ENCODE peak calls at places on chromosomes 5 and 9, in seven cellular contexts. Z is NCI-H345; F is CD4-positive, CD25-positive, alpha-beta regulatory T cell; C is dorsolateral prefrontal cortex; I is NCI-H187; R is NCI-H748 treated with DMSO at 0.1 percent for 48 hours; N is PC-3. L is an unnamed sample.

GRCh38 chr9:131275332-131276106 is 791 bp downstream of the FAM78A start:
- DNase-seq in Z (no peak), F (peak), C (no peak), I (no peak), R (no peak), N (no peak), L (no peak)

GRCh38 chr9:94945191-94946144 is 219.0 kb downstream of the AOPEP start:
- DNase-seq in Z (no peak), F (no peak), C (peak), I (no peak), R (no peak), N (peak), L (no peak)

GRCh38 chr5:172162348-172162747 is 25.7 kb downstream of the STK10 start:
- DNase-seq in Z (no peak), F (no peak), C (no peak), I (no peak), R (no peak), N (peak), L (no peak)

GRCh38 chr5:64775288-64775687 is 6.6 kb downstream of the CWC27 start:
- DNase-seq in Z (no peak), F (no peak), C (no peak), I (no peak), R (no peak), N (no peak), L (no peak)

GRCh38 chr9:130927995-130928900 is 10.8 kb downstream of the FIBCD1 start:
- DNase-seq in Z (peak), F (no peak), C (no peak), I (no peak), R (no peak), N (peak), L (peak)

GRCh38 chr5:14720236-14720923 is 55.9 kb downstream of the OTULIN start:
- DNase-seq in Z (no peak), F (peak), C (no peak), I (no peak), R (no peak), N (peak), L (no peak)

GRCh38 chr5:73540192-73540591 is 25.2 kb downstream of the ANKRA2 start:
- DNase-seq in Z (no peak), F (no peak), C (no peak), I (no peak), R (no peak), N (peak), L (peak)

GRCh38 chr5:91182763-91183162 is 200.4 kb downstream of the ARRDC3 start:
- DNase-seq in Z (no peak), F (peak), C (no peak), I (no peak), R (no peak), N (no peak), L (no peak)

GRCh38 chr9:88462191-88462590 is 72.8 kb upstream of the NXNL2 start:
- DNase-seq in Z (no peak), F (no peak), C (no peak), I (no peak), R (no peak), N (peak), L (no peak)

GRCh38 chr5:132996307-132996706 is 30.0 kb downstream of the ZCCHC10 start:
- DNase-seq in Z (no peak), F (no peak), C (no peak), I (no peak), R (no peak), N (no peak), L (no peak)

GRCh38 chr9:128027166-128027539 is 40.0 kb downstream of the NAIF1 start:
- DNase-seq in Z (no peak), F (peak), C (no peak), I (no peak), R (no peak), N (no peak), L (no peak)

GRCh38 chr5:5331838-5332237 is 90.6 kb upstream of the ICE1 start:
- DNase-seq in Z (peak), F (no peak), C (no peak), I (no peak), R (no peak), N (no peak), L (no peak)

GRCh38 chr9:6049798-6050197 is 34.4 kb upstream of the RANBP6 start:
- DNase-seq in Z (no peak), F (peak), C (no peak), I (no peak), R (no peak), N (peak), L (peak)

GRCh38 chr9:108383801-108384200 is 472.0 kb downstream of the ACTL7B start:
- DNase-seq in Z (no peak), F (no peak), C (no peak), I (no peak), R (no peak), N (peak), L (no peak)

GRCh38 chr5:151770383-151771258 is 1.1 kb upstream of the G3BP1 start:
- DNase-seq in Z (peak), F (no peak), C (peak), I (no peak), R (peak), N (no peak), L (peak)

GRCh38 chr5:14208071-14209021 is 65.2 kb downstream of the TRIO start:
- DNase-seq in Z (no peak), F (peak), C (no peak), I (no peak), R (no peak), N (peak), L (no peak)

GRCh38 chr5:152560508-152561137 is 155.5 kb upstream of the NMUR2 start:
- DNase-seq in Z (peak), F (peak), C (peak), I (peak), R (peak), N (peak), L (peak)

GRCh38 chr9:131310833-131311554 is 21.5 kb downstream of the PLPP7 start:
- DNase-seq in Z (no peak), F (peak), C (no peak), I (no peak), R (no peak), N (peak), L (no peak)

GRCh38 chr5:41252036-41252435 is 38.7 kb upstream of the C6 start:
- DNase-seq in Z (no peak), F (no peak), C (no peak), I (no peak), R (no peak), N (peak), L (no peak)

GRCh38 chr5:1128977-1129724 is 17.3 kb upstream of the SLC12A7 start:
- DNase-seq in Z (no peak), F (no peak), C (no peak), I (no peak), R (no peak), N (no peak), L (no peak)

GRCh38 chr5:84863020-84863419 is 478.3 kb upstream of the EDIL3 start:
- DNase-seq in Z (no peak), F (no peak), C (no peak), I (no peak), R (no peak), N (no peak), L (no peak)

GRCh38 chr5:19927919-19928318 is 60.1 kb downstream of the CDH18 start:
- DNase-seq in Z (peak), F (no peak), C (no peak), I (no peak), R (peak), N (no peak), L (no peak)

GRCh38 chr9:82553654-82554366 is 509.1 kb downstream of the RASEF start:
- DNase-seq in Z (no peak), F (no peak), C (no peak), I (no peak), R (no peak), N (peak), L (no peak)

GRCh38 chr5:64766105-64766504 is 2.4 kb downstream of the SREK1IP1 start:
- DNase-seq in Z (no peak), F (peak), C (no peak), I (no peak), R (no peak), N (peak), L (peak)

GRCh38 chr5:139214646-139215045 is 16.5 kb upstream of the SIL1 start:
- DNase-seq in Z (no peak), F (no peak), C (no peak), I (no peak), R (no peak), N (no peak), L (no peak)

GRCh38 chr9:32395483-32396216 is 11.2 kb downstream of the ACO1 start:
- DNase-seq in Z (no peak), F (no peak), C (no peak), I (no peak), R (no peak), N (peak), L (peak)

GRCh38 chr9:134852906-134853654 is 27.5 kb upstream of the FCN2 start:
- DNase-seq in Z (no peak), F (no peak), C (no peak), I (no peak), R (no peak), N (no peak), L (no peak)

GRCh38 chr5:36692791-36693763 is 86.7 kb downstream of the SLC1A3 start:
- DNase-seq in Z (peak), F (peak), C (peak), I (no peak), R (peak), N (peak), L (peak)

GRCh38 chr5:153147891-153148623 is 342.4 kb upstream of the GRIA1 start:
- DNase-seq in Z (peak), F (peak), C (no peak), I (no peak), R (peak), N (peak), L (peak)

GRCh38 chr9:135898634-135899407 is 8.5 kb downstream of the CAMSAP1 start:
- DNase-seq in Z (no peak), F (no peak), C (no peak), I (no peak), R (no peak), N (peak), L (no peak)

GRCh38 chr9:118222375-118222774 is 518.2 kb downstream of the TLR4 start:
- DNase-seq in Z (no peak), F (no peak), C (no peak), I (peak), R (no peak), N (no peak), L (no peak)

GRCh38 chr5:53478411-53479044 is 1.9 kb upstream of the FST start:
- DNase-seq in Z (peak), F (peak), C (no peak), I (no peak), R (peak), N (peak), L (peak)

GRCh38 chr9:18142964-18143363 is 331.0 kb upstream of the ADAMTSL1 start:
- DNase-seq in Z (no peak), F (no peak), C (no peak), I (no peak), R (no peak), N (peak), L (peak)